ENCODE peak calls at places on chromosomes 7 and 10, in ten cellular contexts. H, E, P, Q, W, X, V, B, S and K are unnamed samples.
A peak's percentile ranks its signal among the peaks of the same experiment; 100 is the strongest.

GRCh38 chr10:21057989-21058388 is 160.9 kb upstream of the NEBL start:
- DNase-seq in H (no peak), E (no peak), P (no peak), Q (no peak), W (no peak), X (no peak), V (peak; percentile 29), B (no peak), S (no peak), K (no peak)

GRCh38 chr7:133140994-133141595 is 59.2 kb upstream of the CHCHD3 start:
- DNase-seq in H (no peak), E (peak; percentile 75), P (no peak), Q (no peak), W (no peak), X (no peak), V (no peak), B (no peak), S (no peak), K (no peak)

GRCh38 chr7:140546947-140547346 is 67.6 kb upstream of the MKRN1 start:
- DNase-seq in H (no peak), E (no peak), P (no peak), Q (no peak), W (no peak), X (no peak), V (no peak), B (no peak), S (no peak), K (no peak)

GRCh38 chr7:13185139-13185538 is 497.7 kb downstream of the ARL4A start:
- DNase-seq in H (no peak), E (no peak), P (no peak), Q (no peak), W (no peak), X (no peak), V (no peak), B (no peak), S (no peak), K (no peak)

GRCh38 chr10:97564776-97565175 is 7.8 kb upstream of the ANKRD2 start:
- DNase-seq in H (no peak), E (no peak), P (no peak), Q (peak; percentile 3), W (no peak), X (no peak), V (no peak), B (no peak), S (no peak), K (no peak)

GRCh38 chr7:14748461-14748860 is 154.1 kb downstream of the DGKB start:
- DNase-seq in H (no peak), E (no peak), P (no peak), Q (no peak), W (no peak), X (no peak), V (no peak), B (peak; percentile 39), S (no peak), K (no peak)

GRCh38 chr10:71431216-71431944 is 34.7 kb downstream of the CDH23 start:
- DNase-seq in H (peak; percentile 16), E (peak; percentile 30), P (no peak), Q (peak; percentile 37), W (no peak), X (no peak), V (no peak), B (no peak), S (no peak), K (peak; percentile 12)

GRCh38 chr7:116501425-116502167 is 2.1 kb downstream of the CAV2 start:
- DNase-seq in H (peak; percentile 60), E (no peak), P (no peak), Q (no peak), W (no peak), X (no peak), V (no peak), B (no peak), S (no peak), K (no peak)

DNA sequence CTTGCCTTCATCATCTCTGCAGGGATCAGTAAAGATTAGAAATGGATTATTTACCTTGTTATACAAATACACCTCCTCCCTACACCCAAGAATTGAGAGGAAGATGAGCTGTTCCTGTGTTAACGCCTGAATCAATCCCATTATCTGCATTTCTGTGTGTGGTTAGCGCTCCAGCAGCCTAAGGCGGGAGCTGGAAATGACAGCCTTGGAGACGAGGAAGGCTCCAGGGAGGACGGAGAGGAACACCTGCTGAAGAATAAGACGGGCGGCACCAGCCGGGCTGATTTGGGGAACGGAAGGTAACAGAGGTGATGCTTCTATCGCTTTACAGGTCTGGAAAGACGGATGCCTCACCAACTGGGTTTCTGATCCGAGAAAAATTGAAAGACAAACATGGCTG is 34.2 kb upstream of the DDC start:
- DNase-seq in H (no peak), E (no peak), P (no peak), Q (no peak), W (no peak), X (no peak), V (no peak), B (no peak), S (no peak), K (no peak)
- TF ChIP-seq POLR2AphosphoS5 in H (no peak), E (no peak), P (no peak), Q (no peak), W (no peak), X (no peak), V (no peak), B (no peak), S (no peak), K (no peak)

GRCh38 chr10:79445708-79446450 is 455 bp upstream of the ZCCHC24 start:
- DNase-seq in H (peak; percentile 98), E (peak; percentile 96), P (peak; percentile 96), Q (peak; percentile 99), W (peak; percentile 92), X (peak; percentile 99), V (peak; percentile 98), B (peak; percentile 92), S (peak; percentile 100), K (peak; percentile 99)
- TF ChIP-seq POLR2AphosphoS5 in H (peak; percentile 87), E (peak; percentile 69), P (no peak), Q (peak; percentile 66), W (no peak), X (peak; percentile 92), V (peak; percentile 67), B (peak; percentile 61), S (peak; percentile 94), K (peak; percentile 66)

GRCh38 chr10:74576586-74576985 is 249.8 kb upstream of the KAT6B start:
- DNase-seq in H (no peak), E (no peak), P (no peak), Q (no peak), W (no peak), X (no peak), V (no peak), B (no peak), S (no peak), K (no peak)
- TF ChIP-seq POLR2AphosphoS5 in H (no peak), E (no peak), P (no peak), Q (no peak), W (no peak), X (no peak), V (no peak), B (no peak), S (no peak), K (no peak)

DNA sequence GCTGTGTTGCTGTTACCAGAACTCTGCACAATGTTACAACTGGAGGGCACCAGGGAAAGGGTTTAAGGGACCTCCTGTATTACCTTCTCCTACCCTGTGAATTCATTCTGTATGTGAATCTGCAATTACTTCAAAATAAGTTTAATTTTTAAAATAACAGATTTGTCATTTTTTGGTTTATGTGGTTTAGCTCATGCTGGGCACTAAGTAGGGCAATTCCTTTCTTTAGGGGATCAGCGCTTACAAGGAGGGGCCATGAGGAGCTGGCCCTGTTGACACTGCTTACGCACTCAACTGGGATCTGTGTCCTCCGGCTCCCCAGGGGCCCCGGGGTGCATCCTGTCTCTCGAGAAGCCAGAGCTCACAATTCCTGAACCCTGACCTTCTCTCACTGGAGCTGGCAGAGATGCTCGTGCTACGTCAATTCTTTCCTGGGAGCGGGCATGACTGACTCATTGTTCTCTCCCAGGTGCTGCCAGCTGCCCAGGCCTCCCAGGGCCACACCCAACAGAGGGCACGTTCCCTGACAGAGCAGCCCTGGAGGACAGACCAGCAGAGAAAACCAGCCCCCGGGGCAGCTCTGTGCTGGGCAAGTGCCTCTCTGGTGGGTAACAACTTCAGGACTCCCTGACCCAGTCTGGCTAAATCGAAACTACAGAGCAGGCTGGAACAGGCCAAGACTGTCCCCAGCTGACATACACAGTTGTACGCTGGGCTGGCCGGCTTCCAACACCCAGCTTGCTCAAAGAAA is 36.8 kb downstream of the CTBP2 start:
- DNase-seq in H (peak; percentile 92), E (no peak), P (no peak), Q (peak; percentile 76), W (no peak), X (peak; percentile 91), V (no peak), B (peak; percentile 96), S (no peak), K (no peak)
- TF ChIP-seq POLR2AphosphoS5 in H (peak; percentile 85), E (no peak), P (no peak), Q (no peak), W (no peak), X (peak; percentile 46), V (no peak), B (peak; percentile 80), S (peak; percentile 63), K (peak; percentile 58)

GRCh38 chr7:33286521-33286920 is 157.2 kb downstream of the BBS9 start:
- DNase-seq in H (no peak), E (no peak), P (no peak), Q (no peak), W (no peak), X (no peak), V (no peak), B (no peak), S (no peak), K (no peak)
- TF ChIP-seq POLR2AphosphoS5 in H (no peak), E (no peak), P (no peak), Q (no peak), W (no peak), X (no peak), V (no peak), B (no peak), S (no peak), K (no peak)

GRCh38 chr7:129436335-129436923 is 2.2 kb downstream of the STRIP2 start:
- DNase-seq in H (no peak), E (no peak), P (no peak), Q (no peak), W (no peak), X (no peak), V (no peak), B (no peak), S (no peak), K (no peak)
- TF ChIP-seq POLR2AphosphoS5 in H (no peak), E (no peak), P (no peak), Q (no peak), W (no peak), X (no peak), V (no peak), B (no peak), S (no peak), K (no peak)